ENCODE peak calls at places on chromosomes 3 and 15, in seven cellular contexts. I, S, M, R, C, J and O are unnamed samples.
A peak's percentile ranks its signal among the peaks of the same experiment; 100 is the strongest.

GRCh38 chr3:161316006-161316689 is 55.2 kb downstream of the SPTSSB start:
- DNase-seq in I (no peak), S (no peak), M (peak; percentile 52), R (no peak), C (no peak), J (no peak), O (peak; percentile 40)

GRCh38 chr3:99901200-99901926 is 83.7 kb downstream of the CMSS1 start:
- DNase-seq in I (no peak), S (no peak), M (peak; percentile 91), R (no peak), C (peak; percentile 19), J (no peak), O (peak; percentile 24)

GRCh38 chr3:151584603-151585002 is 123.7 kb upstream of the IGSF10 start:
- DNase-seq in I (no peak), S (no peak), M (no peak), R (no peak), C (no peak), J (no peak), O (no peak)

GRCh38 chr3:119601154-119601553 is 3.5 kb downstream of the PLA1A start:
- DNase-seq in I (no peak), S (no peak), M (no peak), R (no peak), C (no peak), J (no peak), O (no peak)

GRCh38 chr3:140424726-140425125 is 253.1 kb upstream of the TRIM42 start:
- DNase-seq in I (no peak), S (no peak), M (no peak), R (no peak), C (no peak), J (no peak), O (no peak)

GRCh38 chr15:41337631-41338522 is 5.2 kb downstream of the NUSAP1 start:
- DNase-seq in I (no peak), S (no peak), M (no peak), R (no peak), C (no peak), J (no peak), O (no peak)

GRCh38 chr3:114685053-114685630 is 391.3 kb downstream of the TIGIT start:
- DNase-seq in I (no peak), S (no peak), M (no peak), R (no peak), C (no peak), J (no peak), O (no peak)

GRCh38 chr3:127820871-127821853 is 1.2 kb downstream of the MGLL start:
- DNase-seq in I (no peak), S (no peak), M (no peak), R (no peak), C (no peak), J (no peak), O (peak; percentile 63)

GRCh38 chr3:21672303-21672702 is 78.7 kb downstream of the ZNF385D start:
- DNase-seq in I (no peak), S (peak; percentile 30), M (peak; percentile 84), R (no peak), C (no peak), J (peak; percentile 84), O (no peak)

GRCh38 chr15:25022233-25022632 is 67.4 kb downstream of the SNRPN start:
- DNase-seq in I (no peak), S (no peak), M (peak; percentile 59), R (no peak), C (no peak), J (no peak), O (no peak)

GRCh38 chr3:129608087-129608935 is 1.8 kb upstream of the PLXND1 start:
- DNase-seq in I (no peak), S (no peak), M (peak; percentile 73), R (peak; percentile 82), C (no peak), J (peak; percentile 43), O (no peak)